ENCODE peak calls at places on chromosome 13, in eight cellular contexts. W is MCF 10A, G is OCI-LY7, L is fibroblast of pulmonary artery, F is Peyer's patch, C is AG10803, I is thoracic aorta, N is right lobe of liver. X is an unnamed sample.

GRCh38 chr13:85333511-85333910 is 465.7 kb downstream of the SLITRK6 start:
- DNase-seq in W (no peak), G (no peak), L (no peak), F (no peak), C (no peak), I (no peak), N (no peak), X (no peak)

GRCh38 chr13:49098198-49098597 is 121.9 kb upstream of the MLNR start:
- DNase-seq in W (peak; percentile 86), G (no peak), L (peak; percentile 98), F (peak; percentile 58), C (peak; percentile 79), I (peak; percentile 30), N (no peak), X (peak; percentile 61)

GRCh38 chr13:90105881-90106496 is 1241.5 kb upstream of the MIR17HG start:
- DNase-seq in W (no peak), G (no peak), L (peak; percentile 77), F (no peak), C (peak; percentile 82), I (no peak), N (no peak), X (no peak)

GRCh38 chr13:40060318-40061007 is 405.0 kb downstream of the COG6 start:
- DNase-seq in W (peak; percentile 99), G (peak; percentile 24), L (peak; percentile 72), F (no peak), C (peak; percentile 89), I (peak; percentile 24), N (no peak), X (peak; percentile 89)

GRCh38 chr13:32135655-32136054 is 104.1 kb downstream of the FRY start:
- DNase-seq in W (no peak), G (no peak), L (no peak), F (no peak), C (peak; percentile 78), I (no peak), N (no peak), X (no peak)

GRCh38 chr13:76398426-76398825 is 487.8 kb downstream of the KCTD12 start:
- DNase-seq in W (peak; percentile 45), G (no peak), L (peak; percentile 3), F (no peak), C (no peak), I (no peak), N (no peak), X (no peak)

GRCh38 chr13:36954542-36954941 is 34.5 kb upstream of the SMAD9 start:
- DNase-seq in W (no peak), G (no peak), L (no peak), F (no peak), C (no peak), I (no peak), N (no peak), X (no peak)

GRCh38 chr13:27053235-27053884 is 118.3 kb downstream of the USP12 start:
- DNase-seq in W (no peak), G (no peak), L (no peak), F (no peak), C (no peak), I (no peak), N (no peak), X (no peak)

GRCh38 chr13:54424344-54424743 is 1395.7 kb downstream of the OLFM4 start:
- DNase-seq in W (no peak), G (no peak), L (no peak), F (no peak), C (no peak), I (no peak), N (no peak), X (no peak)

GRCh38 chr13:65913173-65913572 is 1317.0 kb downstream of the PCDH9 start:
- DNase-seq in W (peak; percentile 75), G (no peak), L (peak; percentile 92), F (no peak), C (peak; percentile 79), I (no peak), N (no peak), X (peak; percentile 49)

GRCh38 chr13:51818771-51819511 is 15.0 kb upstream of the DHRS12 start:
- DNase-seq in W (peak; percentile 67), G (no peak), L (peak; percentile 62), F (no peak), C (peak; percentile 37), I (no peak), N (no peak), X (no peak)

GRCh38 chr13:53683608-53684007 is 655.0 kb downstream of the OLFM4 start:
- DNase-seq in W (peak; percentile 0), G (no peak), L (no peak), F (no peak), C (no peak), I (no peak), N (no peak), X (no peak)

GRCh38 chr13:77136902-77137420 is 110.0 kb upstream of the FBXL3 start:
- DNase-seq in W (peak; percentile 4), G (no peak), L (peak; percentile 71), F (no peak), C (peak; percentile 21), I (no peak), N (no peak), X (no peak)

GRCh38 chr13:36919206-36919832 is 719 bp downstream of the SMAD9 start:
- DNase-seq in W (peak; percentile 13), G (peak; percentile 70), L (peak; percentile 17), F (no peak), C (peak; percentile 25), I (peak; percentile 5), N (no peak), X (peak; percentile 22)

GRCh38 chr13:105587786-105588185 is 947.7 kb downstream of the EFNB2 start:
- DNase-seq in W (peak; percentile 80), G (no peak), L (no peak), F (no peak), C (no peak), I (no peak), N (no peak), X (peak; percentile 76)

GRCh38 chr13:22700488-22700887 is 480.3 kb upstream of the SGCG start:
- DNase-seq in W (no peak), G (no peak), L (no peak), F (no peak), C (no peak), I (no peak), N (no peak), X (no peak)

GRCh38 chr13:32309312-32309711 is 5.9 kb downstream of the ZAR1L start:
- DNase-seq in W (no peak), G (peak; percentile 4), L (no peak), F (no peak), C (no peak), I (no peak), N (no peak), X (no peak)

GRCh38 chr13:106709509-106709908 is 141.6 kb upstream of the ARGLU1 start:
- DNase-seq in W (peak; percentile 83), G (no peak), L (peak; percentile 87), F (no peak), C (peak; percentile 6), I (no peak), N (no peak), X (no peak)

GRCh38 chr13:27587083-27587482 is 33.2 kb downstream of the LNX2 start:
- DNase-seq in W (no peak), G (no peak), L (no peak), F (no peak), C (no peak), I (no peak), N (no peak), X (no peak)

GRCh38 chr13:51249254-51249653 is 27.1 kb downstream of the FAM124A start:
- DNase-seq in W (peak; percentile 67), G (no peak), L (no peak), F (no peak), C (no peak), I (no peak), N (no peak), X (peak; percentile 28)

GRCh38 chr13:89737051-89737450 is 1610.4 kb upstream of the MIR17HG start:
- DNase-seq in W (no peak), G (no peak), L (no peak), F (no peak), C (no peak), I (no peak), N (no peak), X (no peak)

GRCh38 chr13:48199404-48199991 is 33.5 kb upstream of the ITM2B start:
- DNase-seq in W (no peak), G (no peak), L (no peak), F (no peak), C (no peak), I (no peak), N (no peak), X (no peak)

GRCh38 chr13:25291691-25292090 is 4.4 kb upstream of the MTMR6 start:
- DNase-seq in W (no peak), G (no peak), L (no peak), F (no peak), C (no peak), I (no peak), N (no peak), X (no peak)

GRCh38 chr13:47853236-47853635 is 147.8 kb downstream of the SUCLA2 start:
- DNase-seq in W (no peak), G (no peak), L (no peak), F (no peak), C (peak; percentile 78), I (no peak), N (no peak), X (no peak)

GRCh38 chr13:48403151-48403631 is 9.7 kb downstream of the LPAR6 start:
- DNase-seq in W (no peak), G (no peak), L (peak; percentile 61), F (no peak), C (peak; percentile 37), I (no peak), N (no peak), X (no peak)

GRCh38 chr13:75079226-75079625 is 402.7 kb downstream of the TBC1D4 start:
- DNase-seq in W (peak; percentile 11), G (no peak), L (peak; percentile 80), F (no peak), C (no peak), I (no peak), N (no peak), X (no peak)

GRCh38 chr13:67224148-67224846 is 5.8 kb downstream of the PCDH9 start:
- DNase-seq in W (peak; percentile 84), G (peak; percentile 86), L (peak; percentile 92), F (peak; percentile 76), C (peak; percentile 67), I (peak; percentile 33), N (peak; percentile 80), X (peak; percentile 62)

GRCh38 chr13:28657784-28658538 is 969 bp upstream of the POMP start:
- DNase-seq in W (no peak), G (peak; percentile 17), L (peak; percentile 53), F (no peak), C (peak; percentile 35), I (no peak), N (no peak), X (no peak)
- TF ChIP-seq CTCF in W (no peak), G (peak; percentile 36), L (peak; percentile 19), F (no peak), C (peak; percentile 39), I (no peak), N (no peak), X (no peak)

GRCh38 chr13:20090349-20090748 is 70.5 kb downstream of the GJA3 start:
- DNase-seq in W (no peak), G (no peak), L (peak; percentile 8), F (no peak), C (no peak), I (no peak), N (no peak), X (no peak)
- TF ChIP-seq CTCF in W (peak; percentile 18), G (peak; percentile 41), L (peak; percentile 4), F (no peak), C (peak; percentile 28), I (no peak), N (peak; percentile 25), X (peak; percentile 25)

GRCh38 chr13:44437356-44438233 is 64.0 kb downstream of the SERP2 start:
- DNase-seq in W (peak; percentile 61), G (peak; percentile 70), L (peak; percentile 69), F (no peak), C (peak; percentile 44), I (no peak), N (no peak), X (no peak)
- TF ChIP-seq CTCF in W (peak; percentile 46), G (peak; percentile 88), L (peak; percentile 31), F (no peak), C (peak; percentile 54), I (peak; percentile 43), N (peak; percentile 57), X (peak; percentile 54)

GRCh38 chr13:111429064-111429558 is 108.7 kb downstream of the TEX29 start:
- DNase-seq in W (peak; percentile 61), G (peak; percentile 4), L (peak; percentile 16), F (peak; percentile 64), C (peak; percentile 31), I (no peak), N (peak; percentile 67), X (peak; percentile 39)
- TF ChIP-seq CTCF in W (peak; percentile 31), G (peak; percentile 58), L (peak; percentile 52), F (no peak), C (peak; percentile 64), I (peak; percentile 38), N (peak; percentile 60), X (peak; percentile 38)

X was measured in RWPE1.